ENCODE peak calls at places on chromosome 1, in seven cellular contexts. One of them, this sample, is unnamed. For H3K4me1 and H3K9me3, the result is how much of the 10 kb centered on the place peaks cover.

GRCh38 chr1:31846484-31846883 is 30.7 kb upstream of the SPOCD1 start:
- DNase-seq in astrocyte: no peak
- DNase-seq in adipocyte: no peak
- DNase-seq in mucosa of descending colon: no peak
- DNase-seq in heart right ventricle: no peak
- DNase-seq in H9: no peak
- DNase-seq in Peyer's patch: no peak
- DNase-seq in this sample: no peak

GRCh38 chr1:27539901-27540861 is 50.2 kb upstream of the WASF2 start:
- DNase-seq in astrocyte: no peak
- DNase-seq in adipocyte: peak
- DNase-seq in mucosa of descending colon: no peak
- DNase-seq in heart right ventricle: no peak
- DNase-seq in H9: no peak
- DNase-seq in Peyer's patch: no peak
- DNase-seq in this sample: no peak

GRCh38 chr1:75908717-75909152 is 23.5 kb downstream of the ASB17 start:
- DNase-seq in astrocyte: peak
- DNase-seq in adipocyte: peak
- DNase-seq in mucosa of descending colon: no peak
- DNase-seq in heart right ventricle: no peak
- DNase-seq in H9: peak
- DNase-seq in Peyer's patch: no peak
- DNase-seq in this sample: no peak

GRCh38 chr1:204286841-204287387 is 72.8 kb downstream of the PLEKHA6 start:
- DNase-seq in astrocyte: no peak
- DNase-seq in adipocyte: peak
- DNase-seq in mucosa of descending colon: no peak
- DNase-seq in heart right ventricle: no peak
- DNase-seq in H9: no peak
- DNase-seq in Peyer's patch: peak
- DNase-seq in this sample: peak

GRCh38 chr1:174040387-174040786 is 18.2 kb upstream of the RC3H1 start:
- DNase-seq in astrocyte: peak
- DNase-seq in adipocyte: peak
- DNase-seq in mucosa of descending colon: no peak
- DNase-seq in heart right ventricle: no peak
- DNase-seq in H9: no peak
- DNase-seq in Peyer's patch: no peak
- DNase-seq in this sample: peak

GRCh38 chr1:91383461-91383860 is 21.2 kb downstream of the HFM1 start:
- DNase-seq in astrocyte: peak
- DNase-seq in adipocyte: peak
- DNase-seq in mucosa of descending colon: no peak
- DNase-seq in heart right ventricle: no peak
- DNase-seq in H9: no peak
- DNase-seq in Peyer's patch: no peak
- DNase-seq in this sample: no peak

GRCh38 chr1:1381294-1381693 is 6.3 kb upstream of the AURKAIP1 start:
- DNase-seq in astrocyte: no peak
- DNase-seq in adipocyte: no peak
- DNase-seq in mucosa of descending colon: no peak
- DNase-seq in heart right ventricle: no peak
- DNase-seq in H9: no peak
- DNase-seq in Peyer's patch: no peak
- DNase-seq in this sample: no peak

GRCh38 chr1:219567341-219567947 is 45.5 kb downstream of the ZC3H11B start:
- DNase-seq in astrocyte: peak
- DNase-seq in adipocyte: peak
- DNase-seq in mucosa of descending colon: no peak
- DNase-seq in heart right ventricle: no peak
- DNase-seq in H9: no peak
- DNase-seq in Peyer's patch: no peak
- DNase-seq in this sample: peak

GRCh38 chr1:7893529-7894180 is 40.8 kb upstream of the UTS2 start:
- DNase-seq in astrocyte: peak
- DNase-seq in adipocyte: peak
- DNase-seq in mucosa of descending colon: no peak
- DNase-seq in heart right ventricle: no peak
- DNase-seq in H9: no peak
- DNase-seq in Peyer's patch: no peak
- DNase-seq in this sample: no peak

GRCh38 chr1:59565611-59566410 is 248.9 kb upstream of the HOOK1 start:
- DNase-seq in astrocyte: peak
- DNase-seq in adipocyte: peak
- DNase-seq in mucosa of descending colon: no peak
- DNase-seq in heart right ventricle: no peak
- DNase-seq in H9: no peak
- DNase-seq in Peyer's patch: no peak
- DNase-seq in this sample: no peak

GRCh38 chr1:157170677-157171515 is 32.7 kb upstream of the ETV3 start:
- DNase-seq in astrocyte: no peak
- DNase-seq in adipocyte: peak
- DNase-seq in mucosa of descending colon: peak
- DNase-seq in heart right ventricle: no peak
- DNase-seq in H9: peak
- DNase-seq in Peyer's patch: peak
- DNase-seq in this sample: peak

GRCh38 chr1:64194168-64195088 is 9.0 kb upstream of the UBE2U start:
- DNase-seq in astrocyte: no peak
- DNase-seq in adipocyte: no peak
- DNase-seq in mucosa of descending colon: no peak
- DNase-seq in heart right ventricle: no peak
- DNase-seq in H9: no peak
- DNase-seq in Peyer's patch: no peak
- DNase-seq in this sample: no peak

GRCh38 chr1:8461341-8462110 is 143.6 kb downstream of the SLC45A1 start:
- DNase-seq in astrocyte: no peak
- DNase-seq in adipocyte: no peak
- DNase-seq in mucosa of descending colon: no peak
- DNase-seq in heart right ventricle: no peak
- DNase-seq in H9: no peak
- DNase-seq in Peyer's patch: no peak
- DNase-seq in this sample: no peak

GRCh38 chr1:203133969-203134725 is 6.6 kb downstream of the ADORA1 start:
- DNase-seq in astrocyte: peak
- DNase-seq in adipocyte: peak
- DNase-seq in mucosa of descending colon: no peak
- DNase-seq in heart right ventricle: no peak
- DNase-seq in H9: no peak
- DNase-seq in Peyer's patch: no peak
- DNase-seq in this sample: no peak

GRCh38 chr1:84726593-84727275 is 36.5 kb upstream of the SSX2IP start:
- DNase-seq in astrocyte: peak
- DNase-seq in adipocyte: peak
- DNase-seq in mucosa of descending colon: no peak
- DNase-seq in heart right ventricle: no peak
- DNase-seq in H9: no peak
- DNase-seq in Peyer's patch: no peak
- DNase-seq in this sample: no peak

GRCh38 chr1:117581391-117581943 is 24.4 kb upstream of the TENT5C start:
- DNase-seq in astrocyte: no peak
- DNase-seq in adipocyte: no peak
- DNase-seq in mucosa of descending colon: no peak
- DNase-seq in heart right ventricle: no peak
- DNase-seq in H9: no peak
- DNase-seq in Peyer's patch: no peak
- DNase-seq in this sample: no peak

GRCh38 chr1:58907398-58907797 is 123.6 kb upstream of the JUN start:
- DNase-seq in astrocyte: no peak
- DNase-seq in adipocyte: no peak
- DNase-seq in mucosa of descending colon: no peak
- DNase-seq in heart right ventricle: no peak
- DNase-seq in H9: no peak
- DNase-seq in Peyer's patch: no peak
- DNase-seq in this sample: no peak

GRCh38 chr1:226366290-226366689 is 41.6 kb downstream of the PARP1 start:
- DNase-seq in astrocyte: peak
- DNase-seq in adipocyte: no peak
- DNase-seq in mucosa of descending colon: no peak
- DNase-seq in heart right ventricle: no peak
- DNase-seq in H9: no peak
- DNase-seq in Peyer's patch: no peak
- DNase-seq in this sample: no peak

GRCh38 chr1:104933846-104934245 is 1184.1 kb downstream of the AMY1C start:
- DNase-seq in astrocyte: no peak
- DNase-seq in adipocyte: no peak
- DNase-seq in mucosa of descending colon: no peak
- DNase-seq in heart right ventricle: no peak
- DNase-seq in H9: no peak
- DNase-seq in Peyer's patch: no peak
- DNase-seq in this sample: no peak

GRCh38 chr1:189654906-189655305 is 822.8 kb downstream of the BRINP3 start:
- DNase-seq in astrocyte: peak
- DNase-seq in adipocyte: peak
- DNase-seq in mucosa of descending colon: no peak
- DNase-seq in heart right ventricle: no peak
- DNase-seq in H9: no peak
- DNase-seq in Peyer's patch: no peak
- DNase-seq in this sample: no peak

GRCh38 chr1:175863291-175864050 is 120.1 kb upstream of the TNR start:
- DNase-seq in astrocyte: no peak
- DNase-seq in adipocyte: no peak
- DNase-seq in mucosa of descending colon: no peak
- DNase-seq in heart right ventricle: no peak
- DNase-seq in H9: no peak
- DNase-seq in Peyer's patch: no peak
- DNase-seq in this sample: no peak

GRCh38 chr1:209569445-209570207 is 13.9 kb upstream of the CAMK1G start:
- DNase-seq in astrocyte: peak
- DNase-seq in adipocyte: peak
- DNase-seq in mucosa of descending colon: peak
- DNase-seq in heart right ventricle: peak
- DNase-seq in H9: peak
- DNase-seq in Peyer's patch: peak
- DNase-seq in this sample: peak

GRCh38 chr1:88698764-88699163 is 14.7 kb downstream of the PKN2 start:
- DNase-seq in astrocyte: no peak
- DNase-seq in adipocyte: no peak
- DNase-seq in mucosa of descending colon: no peak
- DNase-seq in heart right ventricle: no peak
- DNase-seq in H9: no peak
- DNase-seq in Peyer's patch: no peak
- DNase-seq in this sample: no peak

GRCh38 chr1:31869473-31869872 is 53.7 kb upstream of the SPOCD1 start:
- DNase-seq in astrocyte: no peak
- DNase-seq in adipocyte: no peak
- DNase-seq in mucosa of descending colon: no peak
- DNase-seq in heart right ventricle: no peak
- DNase-seq in H9: no peak
- DNase-seq in Peyer's patch: no peak
- DNase-seq in this sample: no peak

GRCh38 chr1:61123321-61123720 is 41.0 kb downstream of the NFIA start:
- DNase-seq in astrocyte: no peak
- DNase-seq in adipocyte: no peak
- DNase-seq in mucosa of descending colon: no peak
- DNase-seq in heart right ventricle: no peak
- DNase-seq in H9: no peak
- DNase-seq in Peyer's patch: no peak
- DNase-seq in this sample: no peak
- H3K4me1 ChIP-seq in astrocyte: under half
- H3K4me1 ChIP-seq in adipocyte: under half
- H3K4me1 ChIP-seq in mucosa of descending colon: under half
- H3K4me1 ChIP-seq in heart right ventricle: under half
- H3K4me1 ChIP-seq in H9: under half
- H3K4me1 ChIP-seq in Peyer's patch: under half
- H3K4me1 ChIP-seq in this sample: half or more

DNA sequence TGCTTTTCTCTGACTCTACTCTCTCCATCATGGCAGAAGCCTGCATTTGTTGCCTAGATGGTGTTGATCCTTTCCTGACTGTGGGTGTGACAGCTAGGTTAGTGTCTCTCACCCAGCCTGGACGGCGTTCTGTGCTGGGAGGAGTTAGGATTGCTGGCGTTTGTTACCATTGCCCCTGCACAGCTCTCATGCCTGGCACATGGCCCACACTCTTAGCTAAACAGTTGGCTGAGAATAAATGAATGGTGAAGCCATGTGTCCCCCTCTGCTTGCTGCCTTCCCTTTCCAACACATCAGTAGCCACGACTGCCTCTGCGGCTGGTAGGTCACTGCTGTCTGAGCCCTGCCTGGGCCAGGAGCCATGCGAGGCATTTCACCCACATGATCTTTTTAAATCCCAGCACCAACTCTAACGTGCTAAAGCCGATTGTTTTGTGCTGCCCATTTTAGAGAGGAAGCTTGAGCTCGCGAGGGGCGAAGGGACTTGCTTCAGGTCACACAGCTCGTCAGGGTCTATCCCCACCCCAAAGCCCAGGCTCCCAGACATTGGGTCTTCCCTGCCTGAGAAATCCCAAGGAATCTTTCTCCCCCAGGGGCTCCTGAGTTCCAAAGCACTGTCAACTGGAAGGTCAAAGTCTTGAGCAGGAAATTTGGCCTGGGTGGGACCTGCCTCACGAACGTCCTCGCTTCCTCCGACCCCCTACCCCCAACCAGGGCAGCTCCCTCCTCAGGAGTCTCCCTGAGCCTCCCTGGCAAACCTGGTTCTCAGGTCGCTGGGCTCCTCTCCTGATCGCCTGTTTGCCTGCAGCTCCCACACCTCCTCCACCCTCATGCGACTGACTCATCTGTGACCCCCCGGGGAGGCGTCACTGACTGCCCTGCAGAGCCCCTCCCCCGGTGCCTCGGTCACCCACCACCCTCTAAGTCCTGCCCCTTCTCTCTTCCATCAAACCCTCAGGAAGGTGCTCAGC is 271.7 kb upstream of the C1orf174 start:
- DNase-seq in astrocyte: no peak
- DNase-seq in adipocyte: no peak
- DNase-seq in mucosa of descending colon: no peak
- DNase-seq in heart right ventricle: no peak
- DNase-seq in H9: peak
- DNase-seq in Peyer's patch: no peak
- DNase-seq in this sample: no peak
- H3K9me3 ChIP-seq in astrocyte: under half
- H3K9me3 ChIP-seq in adipocyte: under half
- H3K9me3 ChIP-seq in mucosa of descending colon: under half
- H3K9me3 ChIP-seq in heart right ventricle: under half
- H3K9me3 ChIP-seq in H9: under half
- H3K9me3 ChIP-seq in Peyer's patch: under half
- H3K9me3 ChIP-seq in this sample: under half

GRCh38 chr1:156078728-156079127 is 3.5 kb downstream of the MEX3A start:
- DNase-seq in astrocyte: no peak
- DNase-seq in adipocyte: no peak
- DNase-seq in mucosa of descending colon: no peak
- DNase-seq in heart right ventricle: no peak
- DNase-seq in H9: no peak
- DNase-seq in Peyer's patch: no peak
- DNase-seq in this sample: no peak
- H3K4me1 ChIP-seq in astrocyte: under half
- H3K4me1 ChIP-seq in adipocyte: under half
- H3K4me1 ChIP-seq in mucosa of descending colon: under half
- H3K4me1 ChIP-seq in heart right ventricle: under half
- H3K4me1 ChIP-seq in H9: under half
- H3K4me1 ChIP-seq in Peyer's patch: under half
- H3K4me1 ChIP-seq in this sample: under half

DNA sequence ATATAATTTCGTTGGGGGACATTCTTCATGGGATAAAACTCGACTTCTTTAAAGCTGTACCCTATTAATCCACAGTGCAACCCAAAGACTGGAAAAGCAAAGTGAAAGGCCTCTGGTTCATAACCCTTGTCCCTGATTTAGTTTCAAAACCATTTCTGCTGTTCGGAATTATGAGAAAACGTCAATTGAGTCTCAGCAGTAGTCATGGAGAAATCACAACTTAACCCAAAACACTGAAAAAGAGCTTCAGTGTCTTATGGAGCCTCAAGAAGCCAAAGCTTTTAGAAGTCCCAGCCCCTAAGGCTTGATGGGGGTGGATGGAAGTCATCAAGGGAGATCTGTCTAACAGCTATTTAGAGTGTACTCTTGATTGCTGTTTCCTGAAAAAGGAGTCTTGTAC is 73.5 kb upstream of the VCAM1 start:
- DNase-seq in astrocyte: no peak
- DNase-seq in adipocyte: no peak
- DNase-seq in mucosa of descending colon: no peak
- DNase-seq in heart right ventricle: no peak
- DNase-seq in H9: no peak
- DNase-seq in Peyer's patch: no peak
- DNase-seq in this sample: no peak
- H3K9me3 ChIP-seq in astrocyte: under half
- H3K9me3 ChIP-seq in adipocyte: under half
- H3K9me3 ChIP-seq in mucosa of descending colon: under half
- H3K9me3 ChIP-seq in heart right ventricle: under half
- H3K9me3 ChIP-seq in H9: under half
- H3K9me3 ChIP-seq in Peyer's patch: under half
- H3K9me3 ChIP-seq in this sample: under half

This sample was measured in body of pancreas.